ENCODE peak calls at places on chromosomes 16 and 17, in nine cellular contexts. B, X, F, O, H, C, L, K and R are unnamed samples.

GRCh38 chr17:77405867-77406513 is 265.2 kb downstream of the SEC14L1 start:
- DNase-seq in F (no peak), O (no peak), L (no peak), K (no peak), B (no peak), X (no peak), C (no peak), H (no peak), R (no peak)

GRCh38 chr16:86322283-86322682 is 188.0 kb upstream of the FOXF1 start:
- DNase-seq in F (no peak), B (no peak), X (no peak), H (no peak), C (no peak), O (no peak), K (no peak), L (no peak), R (no peak)

GRCh38 chr16:11297492-11298142 is 16.5 kb upstream of the PRM1 start:
- DNase-seq in B (peak), K (peak), L (no peak), C (peak), F (peak), X (no peak), O (no peak), H (peak), R (peak)

GRCh38 chr16:64982581-64982980 is 139.3 kb downstream of the CDH11 start:
- DNase-seq in L (no peak), K (no peak), H (no peak), C (peak), X (no peak), O (no peak), F (no peak), B (no peak), R (no peak)

GRCh38 chr16:11750056-11750455 is 7.4 kb upstream of the TXNDC11 start:
- DNase-seq in O (no peak), K (no peak), L (no peak), B (no peak), H (no peak), C (no peak), F (no peak), X (no peak), R (no peak)

GRCh38 chr16:59339871-59340270 is 605.8 kb upstream of the GOT2 start:
- DNase-seq in K (no peak), X (no peak), C (no peak), O (peak), F (no peak), L (no peak), H (no peak), B (no peak), R (no peak)

GRCh38 chr17:61720016-61720795 is 129.2 kb upstream of the NACA2 start:
- DNase-seq in B (no peak), K (no peak), C (peak), F (no peak), H (no peak), O (no peak), X (no peak), L (no peak), R (no peak)

GRCh38 chr17:58531661-58532554 is 17.5 kb upstream of the MTMR4 start:
- DNase-seq in L (no peak), X (no peak), H (peak), O (no peak), B (no peak), F (peak), K (peak), C (peak), R (peak)

GRCh38 chr17:76449126-76449525 is 3.8 kb downstream of the UBE2O start:
- DNase-seq in X (no peak), O (no peak), B (no peak), F (no peak), L (no peak), H (no peak), C (no peak), K (no peak), R (no peak)

GRCh38 chr17:77923135-77923534 is 35.4 kb upstream of the TNRC6C start:
- DNase-seq in K (no peak), O (no peak), F (no peak), L (no peak), H (no peak), X (no peak), B (no peak), C (no peak), R (no peak)

GRCh38 chr17:40453881-40454630 is 10.8 kb downstream of the IGFBP4 start:
- DNase-seq in C (peak), O (no peak), H (no peak), B (no peak), K (no peak), X (no peak), L (no peak), F (no peak), R (peak)

GRCh38 chr17:66715745-66716156 is 119.2 kb upstream of the CACNG5 start:
- DNase-seq in C (peak), K (no peak), O (peak), B (no peak), F (peak), H (peak), X (no peak), L (peak), R (peak)

GRCh38 chr17:50059256-50059655 is 3.3 kb downstream of the ITGA3 start:
- DNase-seq in H (no peak), B (peak), O (no peak), F (no peak), C (no peak), X (no peak), K (peak), L (no peak), R (no peak)

GRCh38 chr16:22678311-22678710 is 135.7 kb upstream of the HS3ST2 start:
- DNase-seq in H (no peak), X (no peak), O (no peak), B (no peak), K (no peak), C (no peak), L (no peak), F (no peak), R (no peak)

GRCh38 chr17:36824678-36825091 is 112.6 kb upstream of the LHX1 start:
- DNase-seq in B (no peak), O (no peak), L (no peak), H (no peak), X (no peak), F (no peak), K (no peak), C (no peak), R (no peak)

GRCh38 chr17:13582776-13583414 is 18.8 kb downstream of the HS3ST3A1 start:
- DNase-seq in O (no peak), H (no peak), K (no peak), L (no peak), F (no peak), B (no peak), X (no peak), C (peak), R (no peak)

DNA sequence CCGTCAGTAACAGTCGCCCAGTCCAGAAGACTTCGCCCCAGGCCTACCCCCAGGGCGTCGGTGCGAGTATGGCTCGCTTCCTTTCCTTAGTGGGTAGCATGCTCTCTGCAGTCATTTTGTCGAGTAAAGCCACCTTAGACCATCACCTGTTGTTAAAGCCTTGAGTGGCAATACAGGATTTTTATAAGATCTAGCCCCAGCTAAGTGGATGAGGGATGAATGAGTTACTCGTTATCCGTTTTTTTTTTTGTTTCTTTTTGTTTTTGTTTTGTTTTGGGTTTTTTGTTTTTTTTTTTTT is 322 bp upstream of the KLHL11 start:
- DNase-seq in O (no peak), C (no peak), B (no peak), K (no peak), H (no peak), L (no peak), F (no peak), X (no peak), R (no peak)
- TF ChIP-seq POLR2A in O (no peak), C (no peak), B (no peak), K (no peak), H (no peak), L (no peak), F (no peak), X (no peak), R (no peak)

GRCh38 chr17:7632492-7632894 is 2.6 kb downstream of the SHBG start:
- DNase-seq in O (peak), F (no peak), X (no peak), B (no peak), L (peak), C (peak), H (peak), K (peak), R (no peak)

GRCh38 chr17:7633093-7633492 is 3.2 kb downstream of the SHBG start:
- DNase-seq in B (no peak), X (no peak), K (no peak), L (no peak), H (no peak), O (no peak), F (no peak), C (no peak), R (no peak)

GRCh38 chr17:7636192-7636591 is 6.3 kb downstream of the SHBG start:
- DNase-seq in O (no peak), H (no peak), X (no peak), L (no peak), K (no peak), B (no peak), F (no peak), C (no peak), R (no peak)

GRCh38 chr17:7631398-7632380 is 1.8 kb downstream of the SHBG start:
- DNase-seq in B (no peak), H (no peak), X (no peak), L (no peak), O (no peak), K (no peak), C (no peak), F (no peak), R (no peak)

GRCh38 chr17:7634384-7634783 is 4.4 kb downstream of the SHBG start:
- DNase-seq in O (no peak), F (no peak), L (no peak), H (peak), K (no peak), C (peak), X (no peak), B (no peak), R (no peak)
- TF ChIP-seq POLR2A in O (no peak), F (no peak), L (no peak), H (no peak), K (no peak), C (no peak), X (no peak), B (no peak), R (no peak)

GRCh38 chr17:48429156-48429555 is 858 bp downstream of the SKAP1 start:
- DNase-seq in K (no peak), F (no peak), H (no peak), C (no peak), O (no peak), B (no peak), L (no peak), X (no peak), R (no peak)
- TF ChIP-seq POLR2A in K (no peak), F (no peak), H (no peak), C (no peak), O (no peak), B (no peak), L (no peak), X (no peak), R (no peak)

GRCh38 chr16:84725481-84726078 is 25.8 kb downstream of the USP10 start:
- DNase-seq in L (no peak), F (no peak), B (no peak), H (no peak), X (no peak), K (no peak), C (no peak), O (no peak), R (no peak)
- TF ChIP-seq POLR2A in L (no peak), F (no peak), B (no peak), H (no peak), X (no peak), K (no peak), C (no peak), O (no peak), R (no peak)